ENCODE peak calls at places on chromosomes 7 and 10, in eight cellular contexts. W is bronchial epithelial cell, V is Calu3, T is PC-9, X is RPMI7951, G is HTR-8/SVneo, M is tibial nerve, I is M059J. N is an unnamed sample.

GRCh38 chr10:133247681-133248333 is 10.2 kb downstream of the VENTX start:
- DNase-seq in W (no peak), V (no peak), T (no peak), X (no peak), G (no peak), M (no peak), I (no peak), N (no peak)

GRCh38 chr10:113292086-113292485 is 260.8 kb upstream of the HABP2 start:
- DNase-seq in W (no peak), V (no peak), T (no peak), X (no peak), G (no peak), M (no peak), I (no peak), N (no peak)

GRCh38 chr7:151599401-151600227 is 79.9 kb upstream of the RHEB start:
- DNase-seq in W (peak), V (peak), T (peak), X (peak), G (peak), M (no peak), I (peak), N (peak)

GRCh38 chr7:114663502-114663901 is 248.9 kb downstream of the FOXP2 start:
- DNase-seq in W (peak), V (peak), T (peak), X (no peak), G (no peak), M (no peak), I (no peak), N (peak)

GRCh38 chr7:149856583-149856982 is 17.2 kb upstream of the ATP6V0E2 start:
- DNase-seq in W (peak), V (no peak), T (no peak), X (no peak), G (no peak), M (no peak), I (no peak), N (no peak)

GRCh38 chr7:28358423-28358868 is 53.9 kb upstream of the CREB5 start:
- DNase-seq in W (peak), V (peak), T (no peak), X (peak), G (peak), M (no peak), I (peak), N (peak)

GRCh38 chr7:137983308-137984008 is 18.4 kb downstream of the CREB3L2 start:
- DNase-seq in W (no peak), V (no peak), T (no peak), X (no peak), G (no peak), M (no peak), I (no peak), N (no peak)

GRCh38 chr7:149717481-149717880 is 55.9 kb downstream of the ZNF467 start:
- DNase-seq in W (no peak), V (no peak), T (no peak), X (no peak), G (no peak), M (no peak), I (no peak), N (no peak)